ENCODE peak calls at places on chromosomes 16 and 17, in six cellular contexts. One of them, this sample, is unnamed.

GRCh38 chr17:43020789-43021738 is 1.1 kb downstream of the VAT1 start:
- DNase-seq in PC-3: peak
- DNase-seq in psoas muscle: peak
- DNase-seq in breast epithelium: peak
- DNase-seq in fibroblast of pulmonary artery: peak
- DNase-seq in AG09309: no peak
- DNase-seq in this sample: peak

GRCh38 chr17:49414271-49414621 is 436 bp downstream of the PHB1 start:
- DNase-seq in PC-3: peak
- DNase-seq in psoas muscle: no peak
- DNase-seq in breast epithelium: no peak
- DNase-seq in fibroblast of pulmonary artery: no peak
- DNase-seq in AG09309: no peak
- DNase-seq in this sample: peak

GRCh38 chr17:3691539-3692166 is 4.3 kb downstream of the P2RX5 start:
- DNase-seq in PC-3: no peak
- DNase-seq in psoas muscle: no peak
- DNase-seq in breast epithelium: no peak
- DNase-seq in fibroblast of pulmonary artery: no peak
- DNase-seq in AG09309: no peak
- DNase-seq in this sample: no peak

GRCh38 chr16:79134300-79134699 is 466.2 kb downstream of the MAF start:
- DNase-seq in PC-3: no peak
- DNase-seq in psoas muscle: no peak
- DNase-seq in breast epithelium: no peak
- DNase-seq in fibroblast of pulmonary artery: no peak
- DNase-seq in AG09309: no peak
- DNase-seq in this sample: no peak

GRCh38 chr17:39054111-39054645 is 87.0 kb upstream of the FBXO47 start:
- DNase-seq in PC-3: no peak
- DNase-seq in psoas muscle: no peak
- DNase-seq in breast epithelium: no peak
- DNase-seq in fibroblast of pulmonary artery: peak
- DNase-seq in AG09309: no peak
- DNase-seq in this sample: no peak

GRCh38 chr16:85582177-85582888 is 30.8 kb upstream of the GSE1 start:
- DNase-seq in PC-3: no peak
- DNase-seq in psoas muscle: no peak
- DNase-seq in breast epithelium: no peak
- DNase-seq in fibroblast of pulmonary artery: no peak
- DNase-seq in AG09309: no peak
- DNase-seq in this sample: no peak

GRCh38 chr16:47045023-47045422 is 71.5 kb upstream of the DNAJA2 start:
- DNase-seq in PC-3: no peak
- DNase-seq in psoas muscle: no peak
- DNase-seq in breast epithelium: no peak
- DNase-seq in fibroblast of pulmonary artery: peak
- DNase-seq in AG09309: no peak
- DNase-seq in this sample: no peak

GRCh38 chr17:82003411-82004381 is 19.0 kb downstream of the CENPX start:
- DNase-seq in PC-3: peak
- DNase-seq in psoas muscle: peak
- DNase-seq in breast epithelium: peak
- DNase-seq in fibroblast of pulmonary artery: peak
- DNase-seq in AG09309: peak
- DNase-seq in this sample: peak

GRCh38 chr17:49516190-49516589 is 21.1 kb downstream of the NGFR start:
- DNase-seq in PC-3: no peak
- DNase-seq in psoas muscle: no peak
- DNase-seq in breast epithelium: no peak
- DNase-seq in fibroblast of pulmonary artery: no peak
- DNase-seq in AG09309: no peak
- DNase-seq in this sample: no peak

GRCh38 chr17:37538991-37539659 is 49.4 kb downstream of the DUSP14 start:
- DNase-seq in PC-3: no peak
- DNase-seq in psoas muscle: no peak
- DNase-seq in breast epithelium: no peak
- DNase-seq in fibroblast of pulmonary artery: no peak
- DNase-seq in AG09309: no peak
- DNase-seq in this sample: no peak

GRCh38 chr17:14301279-14301760 is 439 bp downstream of the HS3ST3B1 start:
- DNase-seq in PC-3: no peak
- DNase-seq in psoas muscle: no peak
- DNase-seq in breast epithelium: no peak
- DNase-seq in fibroblast of pulmonary artery: no peak
- DNase-seq in AG09309: no peak
- DNase-seq in this sample: peak

GRCh38 chr17:45958994-45959665 is 39.9 kb upstream of the STH start:
- DNase-seq in PC-3: no peak
- DNase-seq in psoas muscle: no peak
- DNase-seq in breast epithelium: no peak
- DNase-seq in fibroblast of pulmonary artery: no peak
- DNase-seq in AG09309: no peak
- DNase-seq in this sample: peak

GRCh38 chr17:17044846-17045561 is 2.7 kb downstream of the MPRIP start:
- DNase-seq in PC-3: peak
- DNase-seq in psoas muscle: no peak
- DNase-seq in breast epithelium: no peak
- DNase-seq in fibroblast of pulmonary artery: peak
- DNase-seq in AG09309: peak
- DNase-seq in this sample: peak

GRCh38 chr16:53745753-53746258 is 41.9 kb downstream of the FTO start:
- DNase-seq in PC-3: peak
- DNase-seq in psoas muscle: no peak
- DNase-seq in breast epithelium: no peak
- DNase-seq in fibroblast of pulmonary artery: peak
- DNase-seq in AG09309: no peak
- DNase-seq in this sample: peak

GRCh38 chr16:4506450-4506849 is 30.3 kb downstream of the HMOX2 start:
- DNase-seq in PC-3: peak
- DNase-seq in psoas muscle: no peak
- DNase-seq in breast epithelium: peak
- DNase-seq in fibroblast of pulmonary artery: peak
- DNase-seq in AG09309: no peak
- DNase-seq in this sample: peak

GRCh38 chr16:5693426-5693825 is 595.8 kb upstream of the EEF2KMT start:
- DNase-seq in PC-3: no peak
- DNase-seq in psoas muscle: no peak
- DNase-seq in breast epithelium: no peak
- DNase-seq in fibroblast of pulmonary artery: no peak
- DNase-seq in AG09309: no peak
- DNase-seq in this sample: no peak

GRCh38 chr17:31663576-31663975 is 195.5 kb downstream of the COPRS start:
- DNase-seq in PC-3: no peak
- DNase-seq in psoas muscle: no peak
- DNase-seq in breast epithelium: no peak
- DNase-seq in fibroblast of pulmonary artery: peak
- DNase-seq in AG09309: no peak
- DNase-seq in this sample: peak

GRCh38 chr17:18971801-18972200 is 19.8 kb downstream of the SLC5A10 start:
- DNase-seq in PC-3: no peak
- DNase-seq in psoas muscle: no peak
- DNase-seq in breast epithelium: no peak
- DNase-seq in fibroblast of pulmonary artery: no peak
- DNase-seq in AG09309: no peak
- DNase-seq in this sample: no peak

GRCh38 chr17:66493283-66494019 is 191.0 kb downstream of the PRKCA start:
- DNase-seq in PC-3: peak
- DNase-seq in psoas muscle: no peak
- DNase-seq in breast epithelium: no peak
- DNase-seq in fibroblast of pulmonary artery: peak
- DNase-seq in AG09309: peak
- DNase-seq in this sample: peak

GRCh38 chr17:3953542-3953941 is 10.7 kb downstream of the ATP2A3 start:
- DNase-seq in PC-3: no peak
- DNase-seq in psoas muscle: no peak
- DNase-seq in breast epithelium: no peak
- DNase-seq in fibroblast of pulmonary artery: no peak
- DNase-seq in AG09309: no peak
- DNase-seq in this sample: no peak

GRCh38 chr17:73944366-73944765 is 259.1 kb upstream of the RPL38 start:
- DNase-seq in PC-3: no peak
- DNase-seq in psoas muscle: no peak
- DNase-seq in breast epithelium: no peak
- DNase-seq in fibroblast of pulmonary artery: no peak
- DNase-seq in AG09309: no peak
- DNase-seq in this sample: no peak

GRCh38 chr17:4970273-4970672 is 2.7 kb upstream of the SPAG7 start:
- DNase-seq in PC-3: no peak
- DNase-seq in psoas muscle: no peak
- DNase-seq in breast epithelium: no peak
- DNase-seq in fibroblast of pulmonary artery: no peak
- DNase-seq in AG09309: no peak
- DNase-seq in this sample: no peak

GRCh38 chr16:53061701-53062159 is 6.9 kb downstream of the CHD9 start:
- DNase-seq in PC-3: no peak
- DNase-seq in psoas muscle: no peak
- DNase-seq in breast epithelium: no peak
- DNase-seq in fibroblast of pulmonary artery: no peak
- DNase-seq in AG09309: no peak
- DNase-seq in this sample: no peak

GRCh38 chr17:28712037-28712704 is 483 bp upstream of the PROCA1 start:
- DNase-seq in PC-3: no peak
- DNase-seq in psoas muscle: peak
- DNase-seq in breast epithelium: no peak
- DNase-seq in fibroblast of pulmonary artery: no peak
- DNase-seq in AG09309: no peak
- DNase-seq in this sample: no peak

GRCh38 chr17:35709874-35710273 is 21.6 kb upstream of the RASL10B start:
- DNase-seq in PC-3: no peak
- DNase-seq in psoas muscle: no peak
- DNase-seq in breast epithelium: no peak
- DNase-seq in fibroblast of pulmonary artery: peak
- DNase-seq in AG09309: peak
- DNase-seq in this sample: peak

GRCh38 chr17:78674595-78675315 is 97.6 kb upstream of the DNAH17 start:
- DNase-seq in PC-3: no peak
- DNase-seq in psoas muscle: no peak
- DNase-seq in breast epithelium: no peak
- DNase-seq in fibroblast of pulmonary artery: no peak
- DNase-seq in AG09309: no peak
- DNase-seq in this sample: no peak
- TF ChIP-seq CTCF in PC-3: no peak
- TF ChIP-seq CTCF in psoas muscle: no peak
- TF ChIP-seq CTCF in breast epithelium: no peak
- TF ChIP-seq CTCF in fibroblast of pulmonary artery: no peak
- TF ChIP-seq CTCF in AG09309: no peak
- TF ChIP-seq CTCF in this sample: no peak

DNA sequence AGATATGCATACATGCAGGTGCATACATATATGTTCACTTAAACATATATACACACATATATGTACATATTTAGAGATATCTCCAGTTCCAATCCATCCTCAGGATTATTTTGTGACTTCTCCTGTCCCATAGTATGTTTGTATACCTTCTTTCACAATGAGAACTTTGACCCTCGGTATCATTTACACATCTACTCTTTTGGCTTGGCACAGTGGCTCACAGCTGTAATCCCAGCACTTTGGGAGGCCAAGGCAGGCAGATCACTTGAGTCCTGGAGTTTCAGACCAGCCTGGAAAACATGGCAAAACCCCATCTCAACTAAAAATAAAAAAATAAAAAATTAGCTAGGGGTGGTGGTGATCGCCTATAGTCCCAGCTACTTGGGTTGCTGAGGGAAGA is 148.1 kb upstream of the CCL2 start:
- DNase-seq in PC-3: no peak
- DNase-seq in psoas muscle: no peak
- DNase-seq in breast epithelium: no peak
- DNase-seq in fibroblast of pulmonary artery: no peak
- DNase-seq in AG09309: no peak
- DNase-seq in this sample: no peak
- H3K4me3 ChIP-seq in PC-3: no peak
- H3K4me3 ChIP-seq in psoas muscle: no peak
- H3K4me3 ChIP-seq in breast epithelium: no peak
- H3K4me3 ChIP-seq in fibroblast of pulmonary artery: no peak
- H3K4me3 ChIP-seq in AG09309: no peak
- H3K4me3 ChIP-seq in this sample: no peak

GRCh38 chr17:8188408-8188839 is 1.6 kb downstream of the BORCS6 start:
- DNase-seq in PC-3: no peak
- DNase-seq in psoas muscle: no peak
- DNase-seq in breast epithelium: no peak
- DNase-seq in fibroblast of pulmonary artery: no peak
- DNase-seq in AG09309: no peak
- DNase-seq in this sample: no peak

GRCh38 chr17:8186787-8187516 is 3.0 kb downstream of the BORCS6 start:
- DNase-seq in PC-3: peak
- DNase-seq in psoas muscle: peak
- DNase-seq in breast epithelium: peak
- DNase-seq in fibroblast of pulmonary artery: peak
- DNase-seq in AG09309: peak
- DNase-seq in this sample: peak

GRCh38 chr17:8186446-8186786 is 3.6 kb downstream of the BORCS6 start:
- DNase-seq in PC-3: no peak
- DNase-seq in psoas muscle: no peak
- DNase-seq in breast epithelium: no peak
- DNase-seq in fibroblast of pulmonary artery: no peak
- DNase-seq in AG09309: no peak
- DNase-seq in this sample: no peak

GRCh38 chr17:8189041-8189710 is 804 bp downstream of the BORCS6 start:
- DNase-seq in PC-3: no peak
- DNase-seq in psoas muscle: no peak
- DNase-seq in breast epithelium: no peak
- DNase-seq in fibroblast of pulmonary artery: no peak
- DNase-seq in AG09309: no peak
- DNase-seq in this sample: no peak

GRCh38 chr17:8187517-8188407 is 2.2 kb downstream of the BORCS6 start:
- DNase-seq in PC-3: peak
- DNase-seq in psoas muscle: peak
- DNase-seq in breast epithelium: peak
- DNase-seq in fibroblast of pulmonary artery: peak
- DNase-seq in AG09309: peak
- DNase-seq in this sample: peak
- TF ChIP-seq CTCF in PC-3: no peak
- TF ChIP-seq CTCF in psoas muscle: no peak
- TF ChIP-seq CTCF in breast epithelium: no peak
- TF ChIP-seq CTCF in fibroblast of pulmonary artery: no peak
- TF ChIP-seq CTCF in AG09309: peak
- TF ChIP-seq CTCF in this sample: no peak

GRCh38 chr16:677306-678190 is 2.1 kb downstream of the RHBDL1 start:
- DNase-seq in PC-3: no peak
- DNase-seq in psoas muscle: no peak
- DNase-seq in breast epithelium: no peak
- DNase-seq in fibroblast of pulmonary artery: no peak
- DNase-seq in AG09309: no peak
- DNase-seq in this sample: no peak

GRCh38 chr16:674214-674881 is 1.1 kb upstream of the RHBDL1 start:
- DNase-seq in PC-3: no peak
- DNase-seq in psoas muscle: no peak
- DNase-seq in breast epithelium: no peak
- DNase-seq in fibroblast of pulmonary artery: no peak
- DNase-seq in AG09309: no peak
- DNase-seq in this sample: no peak

GRCh38 chr16:674968-675883 is at the start of gene RHBDL1:
- DNase-seq in PC-3: no peak
- DNase-seq in psoas muscle: no peak
- DNase-seq in breast epithelium: no peak
- DNase-seq in fibroblast of pulmonary artery: no peak
- DNase-seq in AG09309: no peak
- DNase-seq in this sample: no peak

GRCh38 chr16:676565-677297 is 1.3 kb downstream of the RHBDL1 start:
- DNase-seq in PC-3: no peak
- DNase-seq in psoas muscle: no peak
- DNase-seq in breast epithelium: peak
- DNase-seq in fibroblast of pulmonary artery: no peak
- DNase-seq in AG09309: no peak
- DNase-seq in this sample: peak

GRCh38 chr16:675884-676564 is 553 bp downstream of the RHBDL1 start:
- DNase-seq in PC-3: no peak
- DNase-seq in psoas muscle: no peak
- DNase-seq in breast epithelium: no peak
- DNase-seq in fibroblast of pulmonary artery: no peak
- DNase-seq in AG09309: no peak
- DNase-seq in this sample: no peak
- H3K4me3 ChIP-seq in PC-3: no peak
- H3K4me3 ChIP-seq in psoas muscle: peak
- H3K4me3 ChIP-seq in breast epithelium: peak
- H3K4me3 ChIP-seq in fibroblast of pulmonary artery: peak
- H3K4me3 ChIP-seq in AG09309: peak
- H3K4me3 ChIP-seq in this sample: peak